ENCODE peak calls at places on chromosome 11, in four cellular contexts. One of them, this sample, is unnamed.
A peak's percentile ranks its signal among the peaks of the same experiment; 100 is the strongest.

GRCh38 chr11:116689413-116690127 is 83.2 kb downstream of the BUD13 start:
- DNase-seq in WTC11: no peak
- DNase-seq in K562: no peak
- DNase-seq in HepG2: no peak
- DNase-seq in this sample: no peak

GRCh38 chr11:76266269-76266668 is 60.0 kb upstream of the WNT11 start:
- DNase-seq in WTC11: no peak
- DNase-seq in K562: no peak
- DNase-seq in HepG2: no peak
- DNase-seq in this sample: no peak

GRCh38 chr11:113505541-113506375 is 30.6 kb upstream of the DRD2 start:
- DNase-seq in WTC11: no peak
- DNase-seq in K562: no peak
- DNase-seq in HepG2: peak; percentile 55
- DNase-seq in this sample: no peak

GRCh38 chr11:49208006-49208721 is at the start of gene FOLH1:
- DNase-seq in WTC11: no peak
- DNase-seq in K562: no peak
- DNase-seq in HepG2: no peak
- DNase-seq in this sample: peak; percentile 4

GRCh38 chr11:125433454-125434121 is 62.5 kb downstream of the FEZ1 start:
- DNase-seq in WTC11: peak; percentile 77
- DNase-seq in K562: peak; percentile 84
- DNase-seq in HepG2: peak; percentile 15
- DNase-seq in this sample: peak; percentile 72

GRCh38 chr11:26286472-26287066 is 45.4 kb upstream of the ANO3 start:
- DNase-seq in WTC11: peak; percentile 29
- DNase-seq in K562: peak; percentile 5
- DNase-seq in HepG2: peak; percentile 2
- DNase-seq in this sample: peak; percentile 38

GRCh38 chr11:82872377-82873150 is 27.7 kb downstream of the PRCP start:
- DNase-seq in WTC11: no peak
- DNase-seq in K562: no peak
- DNase-seq in HepG2: no peak
- DNase-seq in this sample: no peak

GRCh38 chr11:119419834-119420492 is 3.0 kb downstream of the THY1 start:
- DNase-seq in WTC11: no peak
- DNase-seq in K562: no peak
- DNase-seq in HepG2: no peak
- DNase-seq in this sample: no peak

GRCh38 chr11:16785520-16786128 is 47.2 kb downstream of the C11orf58 start:
- DNase-seq in WTC11: peak; percentile 79
- DNase-seq in K562: peak; percentile 75
- DNase-seq in HepG2: peak; percentile 63
- DNase-seq in this sample: peak; percentile 83

GRCh38 chr11:117273550-117274289 is 17.4 kb upstream of the BACE1-AS start:
- DNase-seq in WTC11: no peak
- DNase-seq in K562: no peak
- DNase-seq in HepG2: no peak
- DNase-seq in this sample: no peak

GRCh38 chr11:101612481-101612880 is 28.7 kb upstream of the TRPC6 start:
- DNase-seq in WTC11: no peak
- DNase-seq in K562: no peak
- DNase-seq in HepG2: no peak
- DNase-seq in this sample: no peak

GRCh38 chr11:125773516-125773915 is 5.1 kb downstream of the PATE2 start:
- DNase-seq in WTC11: no peak
- DNase-seq in K562: no peak
- DNase-seq in HepG2: no peak
- DNase-seq in this sample: no peak

GRCh38 chr11:123304828-123305530 is 109.9 kb upstream of the CLMP start:
- DNase-seq in WTC11: no peak
- DNase-seq in K562: no peak
- DNase-seq in HepG2: no peak
- DNase-seq in this sample: no peak

GRCh38 chr11:8807544-8808225 is 103.3 kb upstream of the AKIP1 start:
- DNase-seq in WTC11: no peak
- DNase-seq in K562: no peak
- DNase-seq in HepG2: no peak
- DNase-seq in this sample: no peak

GRCh38 chr11:11916981-11917399 is 75.2 kb downstream of the USP47 start:
- DNase-seq in WTC11: no peak
- DNase-seq in K562: no peak
- DNase-seq in HepG2: peak; percentile 2
- DNase-seq in this sample: no peak

GRCh38 chr11:36600155-36600554 is 2.1 kb upstream of the RAG2 start:
- DNase-seq in WTC11: no peak
- DNase-seq in K562: no peak
- DNase-seq in HepG2: no peak
- DNase-seq in this sample: no peak

GRCh38 chr11:130531061-130531460 is 82.6 kb downstream of the ADAMTS15 start:
- DNase-seq in WTC11: no peak
- DNase-seq in K562: no peak
- DNase-seq in HepG2: no peak
- DNase-seq in this sample: no peak

GRCh38 chr11:71284525-71285092 is 32.2 kb upstream of the SHANK2 start:
- DNase-seq in WTC11: no peak
- DNase-seq in K562: peak; percentile 7
- DNase-seq in HepG2: peak; percentile 34
- DNase-seq in this sample: no peak

GRCh38 chr11:36411202-36411640 is 98.9 kb downstream of the TRAF6 start:
- DNase-seq in WTC11: no peak
- DNase-seq in K562: peak; percentile 31
- DNase-seq in HepG2: no peak
- DNase-seq in this sample: no peak

GRCh38 chr11:118301600-118302195 is 2.8 kb upstream of the CD3E start:
- DNase-seq in WTC11: no peak
- DNase-seq in K562: no peak
- DNase-seq in HepG2: no peak
- DNase-seq in this sample: no peak

GRCh38 chr11:45096636-45097035 is 49.8 kb upstream of the PRDM11 start:
- DNase-seq in WTC11: no peak
- DNase-seq in K562: no peak
- DNase-seq in HepG2: no peak
- DNase-seq in this sample: no peak

GRCh38 chr11:9506489-9507343 is 45.9 kb downstream of the ZNF143 start:
- DNase-seq in WTC11: peak; percentile 84
- DNase-seq in K562: peak; percentile 87
- DNase-seq in HepG2: peak; percentile 72
- DNase-seq in this sample: peak; percentile 74

GRCh38 chr11:490186-490929 is 16.7 kb downstream of the RNH1 start:
- DNase-seq in WTC11: no peak
- DNase-seq in K562: no peak
- DNase-seq in HepG2: no peak
- DNase-seq in this sample: no peak

GRCh38 chr11:121936781-121937447 is 179.1 kb downstream of the BLID start:
- DNase-seq in WTC11: no peak
- DNase-seq in K562: no peak
- DNase-seq in HepG2: no peak
- DNase-seq in this sample: no peak

GRCh38 chr11:69172674-69173073 is 16.9 kb downstream of the SMIM38 start:
- DNase-seq in WTC11: no peak
- DNase-seq in K562: no peak
- DNase-seq in HepG2: no peak
- DNase-seq in this sample: no peak

GRCh38 chr11:34629711-34630110 is 8.8 kb downstream of the EHF start:
- DNase-seq in WTC11: no peak
- DNase-seq in K562: no peak
- DNase-seq in HepG2: no peak
- DNase-seq in this sample: no peak

GRCh38 chr11:12113294-12113693 is 2.9 kb downstream of the MICAL2 start:
- DNase-seq in WTC11: no peak
- DNase-seq in K562: no peak
- DNase-seq in HepG2: no peak
- DNase-seq in this sample: no peak

DNA sequence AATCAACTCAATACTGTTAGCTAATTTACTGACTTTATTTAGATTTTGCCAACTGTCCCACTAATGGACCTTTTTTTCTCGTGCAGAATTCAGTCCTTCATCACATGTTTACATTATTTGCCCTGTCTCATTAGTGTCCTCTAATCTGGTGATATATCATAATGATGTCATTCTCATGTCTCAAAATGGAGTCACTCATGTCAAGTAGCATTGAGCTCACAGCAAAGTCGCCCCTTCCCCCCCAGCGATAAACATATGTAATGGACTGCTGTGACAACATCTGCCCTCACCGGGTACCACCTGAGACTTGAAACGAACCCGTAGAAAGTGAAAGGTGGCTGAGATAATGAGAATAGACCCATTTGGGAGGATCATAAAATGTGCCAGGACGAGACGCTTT is 37.6 kb downstream of the HIPK3 start:
- DNase-seq in WTC11: no peak
- DNase-seq in K562: no peak
- DNase-seq in HepG2: no peak
- DNase-seq in this sample: no peak
- TF ChIP-seq ELF4 in WTC11: no peak
- TF ChIP-seq ELF4 in K562: no peak
- TF ChIP-seq ELF4 in HepG2: no peak
- TF ChIP-seq ELF4 in this sample: no peak

GRCh38 chr11:78244080-78244479 is 55.4 kb downstream of the USP35 start:
- DNase-seq in WTC11: no peak
- DNase-seq in K562: no peak
- DNase-seq in HepG2: no peak
- DNase-seq in this sample: no peak
- TF ChIP-seq ELF4 in WTC11: no peak
- TF ChIP-seq ELF4 in K562: no peak
- TF ChIP-seq ELF4 in HepG2: no peak
- TF ChIP-seq ELF4 in this sample: no peak

GRCh38 chr11:67374571-67375276 is 1.3 kb upstream of the CLCF1 start:
- DNase-seq in WTC11: no peak
- DNase-seq in K562: no peak
- DNase-seq in HepG2: no peak
- DNase-seq in this sample: no peak

GRCh38 chr11:67371549-67372231 is 1.7 kb downstream of the CLCF1 start:
- DNase-seq in WTC11: peak; percentile 48
- DNase-seq in K562: peak; percentile 63
- DNase-seq in HepG2: peak; percentile 34
- DNase-seq in this sample: peak; percentile 65

GRCh38 chr11:67373916-67374570 is 645 bp upstream of the CLCF1 start:
- DNase-seq in WTC11: peak; percentile 77
- DNase-seq in K562: peak; percentile 84
- DNase-seq in HepG2: peak; percentile 82
- DNase-seq in this sample: peak; percentile 52

GRCh38 chr11:67372232-67372992 is 986 bp downstream of the CLCF1 start:
- DNase-seq in WTC11: peak; percentile 51
- DNase-seq in K562: peak; percentile 67
- DNase-seq in HepG2: no peak
- DNase-seq in this sample: no peak

GRCh38 chr11:67372993-67373915 is at the start of gene CLCF1:
- DNase-seq in WTC11: peak; percentile 68
- DNase-seq in K562: peak; percentile 86
- DNase-seq in HepG2: no peak
- DNase-seq in this sample: peak; percentile 68
- TF ChIP-seq ELF4 in WTC11: no peak
- TF ChIP-seq ELF4 in K562: no peak
- TF ChIP-seq ELF4 in HepG2: no peak
- TF ChIP-seq ELF4 in this sample: no peak

GRCh38 chr11:72584293-72584921 is 89.8 kb downstream of the PDE2A start:
- DNase-seq in WTC11: peak; percentile 78
- DNase-seq in K562: no peak
- DNase-seq in HepG2: no peak
- DNase-seq in this sample: no peak
- TF ChIP-seq ELF4 in WTC11: no peak
- TF ChIP-seq ELF4 in K562: no peak
- TF ChIP-seq ELF4 in HepG2: no peak
- TF ChIP-seq ELF4 in this sample: no peak

GRCh38 chr11:74033046-74033445 is 24.2 kb upstream of the UCP3 start:
- DNase-seq in WTC11: no peak
- DNase-seq in K562: no peak
- DNase-seq in HepG2: no peak
- DNase-seq in this sample: no peak

GRCh38 chr11:74031310-74031676 is 22.4 kb upstream of the UCP3 start:
- DNase-seq in WTC11: no peak
- DNase-seq in K562: no peak
- DNase-seq in HepG2: no peak
- DNase-seq in this sample: no peak

GRCh38 chr11:74037309-74037708 is 28.4 kb upstream of the UCP3 start:
- DNase-seq in WTC11: no peak
- DNase-seq in K562: no peak
- DNase-seq in HepG2: no peak
- DNase-seq in this sample: no peak

GRCh38 chr11:74030668-74031309 is 21.9 kb upstream of the UCP3 start:
- DNase-seq in WTC11: no peak
- DNase-seq in K562: no peak
- DNase-seq in HepG2: no peak
- DNase-seq in this sample: no peak

GRCh38 chr11:74035264-74035663 is 26.4 kb upstream of the UCP3 start:
- DNase-seq in WTC11: no peak
- DNase-seq in K562: no peak
- DNase-seq in HepG2: no peak
- DNase-seq in this sample: no peak
- TF ChIP-seq ELF4 in WTC11: no peak
- TF ChIP-seq ELF4 in K562: no peak
- TF ChIP-seq ELF4 in HepG2: no peak
- TF ChIP-seq ELF4 in this sample: no peak

DNA sequence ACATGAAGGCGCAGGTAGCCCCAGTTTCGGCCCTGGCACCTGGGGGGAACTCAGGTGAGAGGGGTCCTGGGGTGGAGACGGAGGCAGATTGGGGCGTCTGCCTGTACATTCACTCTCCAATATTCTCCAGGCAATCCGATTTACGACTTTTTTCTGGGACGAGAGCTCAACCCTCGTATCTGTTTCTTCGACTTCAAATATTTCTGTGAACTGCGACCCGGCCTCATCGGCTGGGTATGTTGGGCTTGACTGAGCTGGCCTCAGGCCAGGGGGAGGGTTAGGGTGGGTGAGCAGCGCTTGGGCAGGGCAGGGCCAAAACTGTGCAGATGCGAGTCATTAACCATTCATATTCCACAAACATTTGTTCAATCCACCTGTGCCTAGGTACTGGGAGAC is 1.7 kb downstream of the TM7SF2 start:
- DNase-seq in WTC11: no peak
- DNase-seq in K562: no peak
- DNase-seq in HepG2: no peak
- DNase-seq in this sample: no peak
- TF ChIP-seq ELF4 in WTC11: no peak
- TF ChIP-seq ELF4 in K562: no peak
- TF ChIP-seq ELF4 in HepG2: no peak
- TF ChIP-seq ELF4 in this sample: no peak

GRCh38 chr11:13339196-13340153 is 61.9 kb downstream of the BMAL1 start:
- DNase-seq in WTC11: no peak
- DNase-seq in K562: peak; percentile 20
- DNase-seq in HepG2: no peak
- DNase-seq in this sample: no peak
- TF ChIP-seq ELF4 in WTC11: no peak
- TF ChIP-seq ELF4 in K562: no peak
- TF ChIP-seq ELF4 in HepG2: no peak
- TF ChIP-seq ELF4 in this sample: no peak